ENCODE peak calls at places on chromosomes 16 and 17, in six cellular contexts. L is suprapubic skin, Q is PC-3, T is nephron progenitor cell, C is left ventricle myocardium inferior, K is MM.1S. M is an unnamed sample.

GRCh38 chr17:83079340-83079747 is at the start of gene METRNL:
- DNase-seq in Q (peak), T (peak), C (peak), K (peak), L (no peak), M (peak)

GRCh38 chr17:27263386-27263785 is 30.5 kb upstream of the WSB1 start:
- DNase-seq in L (no peak), Q (no peak), T (no peak), C (no peak), K (no peak), M (no peak)

GRCh38 chr16:48684148-48684547 is 74.2 kb upstream of the N4BP1 start:
- DNase-seq in L (no peak), T (no peak), Q (no peak), C (no peak), K (no peak), M (no peak)

GRCh38 chr17:6660101-6660500 is 8.5 kb downstream of the C17orf100 start:
- DNase-seq in T (no peak), K (no peak), L (no peak), C (no peak), Q (no peak), M (no peak)

GRCh38 chr16:14286381-14287230 is 215.5 kb downstream of the MRTFB start:
- DNase-seq in Q (no peak), K (no peak), C (no peak), L (peak), T (no peak), M (peak)

GRCh38 chr16:85037050-85037410 is 9.4 kb downstream of the KIAA0513 start:
- DNase-seq in L (no peak), K (no peak), T (no peak), Q (peak), C (no peak), M (no peak)

GRCh38 chr17:8469964-8470363 is 34.3 kb downstream of the NDEL1 start:
- DNase-seq in T (no peak), L (no peak), C (no peak), Q (no peak), K (no peak), M (no peak)

GRCh38 chr16:66740533-66740932 is 10.9 kb downstream of the DYNC1LI2 start:
- DNase-seq in K (no peak), C (no peak), Q (peak), L (no peak), T (no peak), M (no peak)

GRCh38 chr17:14701901-14702300 is 401.0 kb downstream of the HS3ST3B1 start:
- DNase-seq in C (no peak), Q (no peak), K (no peak), T (no peak), L (no peak), M (no peak)

GRCh38 chr16:87757841-87758426 is 7.9 kb downstream of the KLHDC4 start:
- DNase-seq in Q (peak), T (no peak), K (no peak), C (no peak), L (no peak), M (no peak)

GRCh38 chr16:56848056-56848936 is 16.7 kb upstream of the SLC12A3 start:
- DNase-seq in Q (peak), T (no peak), K (peak), L (no peak), C (no peak), M (no peak)

GRCh38 chr17:45149037-45149668 is 878 bp downstream of the HEXIM1 start:
- DNase-seq in L (peak), K (peak), T (peak), C (peak), Q (peak), M (peak)

GRCh38 chr17:50903604-50904521 is 37.7 kb upstream of the TOB1 start:
- DNase-seq in T (no peak), Q (peak), L (no peak), C (no peak), K (no peak), M (no peak)

GRCh38 chr17:76241205-76241539 is 879 bp upstream of the RNF157 start:
- DNase-seq in Q (no peak), K (no peak), T (no peak), L (peak), C (no peak), M (no peak)

GRCh38 chr16:25868041-25868600 is 176.4 kb downstream of the HS3ST4 start:
- DNase-seq in C (no peak), L (no peak), T (no peak), Q (no peak), K (no peak), M (no peak)

GRCh38 chr16:89827383-89828198 is 684 bp upstream of the SPIRE2 start:
- DNase-seq in L (no peak), T (peak), Q (peak), K (no peak), C (peak), M (no peak)

GRCh38 chr17:2123467-2124251 is 68.8 kb downstream of the HIC1 start:
- DNase-seq in L (no peak), T (no peak), Q (no peak), K (no peak), C (no peak), M (peak)
- TF ChIP-seq CTCF in L (peak), T (no peak), Q (no peak), K (no peak), C (peak), M (no peak)

GRCh38 chr17:80984749-80985148 is 6.9 kb upstream of the CHMP6 start:
- DNase-seq in C (no peak), T (no peak), L (no peak), K (no peak), Q (no peak), M (no peak)
- TF ChIP-seq CTCF in C (no peak), T (no peak), L (no peak), K (no peak), Q (no peak), M (no peak)

DNA sequence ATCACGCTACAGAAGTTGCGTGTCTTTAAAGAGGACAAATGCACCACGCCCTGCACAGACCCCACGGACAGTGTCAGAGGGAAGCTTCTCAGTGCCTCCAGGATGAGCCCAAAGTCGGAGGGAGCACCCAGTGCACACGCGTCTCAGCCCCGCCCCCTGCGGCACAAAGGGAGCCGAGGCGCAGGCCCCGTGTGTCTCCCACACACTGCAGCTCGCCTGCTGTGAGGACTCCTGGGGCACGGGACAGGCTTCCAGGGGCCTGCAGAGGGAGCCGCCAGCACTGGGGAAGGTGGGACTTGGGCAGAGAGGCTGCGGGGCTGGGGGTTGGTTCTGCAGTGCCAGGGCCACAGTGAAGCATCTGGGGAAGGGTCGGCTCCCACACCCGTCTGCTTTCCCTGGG is 77.4 kb downstream of the LMF1 start:
- DNase-seq in L (no peak), Q (no peak), T (no peak), C (no peak), K (no peak), M (no peak)
- TF ChIP-seq CTCF in L (no peak), Q (no peak), T (no peak), C (no peak), K (no peak), M (no peak)

GRCh38 chr17:39597372-39598046 is 10.2 kb downstream of the NEUROD2 start:
- DNase-seq in K (no peak), C (no peak), Q (no peak), T (no peak), L (no peak), M (no peak)
- TF ChIP-seq CTCF in K (no peak), C (no peak), Q (no peak), T (no peak), L (no peak), M (no peak)

GRCh38 chr16:55647343-55647742 is 8.4 kb upstream of the SLC6A2 start:
- DNase-seq in T (no peak), K (no peak), Q (no peak), C (no peak), L (no peak), M (no peak)

GRCh38 chr16:55643161-55643970 is 12.4 kb upstream of the SLC6A2 start:
- DNase-seq in Q (no peak), K (no peak), C (no peak), L (no peak), T (no peak), M (no peak)

GRCh38 chr16:55651841-55652824 is 3.7 kb upstream of the SLC6A2 start:
- DNase-seq in T (no peak), L (no peak), K (no peak), Q (no peak), C (no peak), M (no peak)

GRCh38 chr16:55645986-55646385 is 9.8 kb upstream of the SLC6A2 start:
- DNase-seq in T (no peak), C (no peak), Q (no peak), K (no peak), L (no peak), M (no peak)

GRCh38 chr16:55647798-55648197 is 8.0 kb upstream of the SLC6A2 start:
- DNase-seq in K (no peak), Q (no peak), C (no peak), T (no peak), L (no peak), M (no peak)
- TF ChIP-seq CTCF in K (no peak), Q (no peak), C (peak), T (no peak), L (no peak), M (no peak)

DNA sequence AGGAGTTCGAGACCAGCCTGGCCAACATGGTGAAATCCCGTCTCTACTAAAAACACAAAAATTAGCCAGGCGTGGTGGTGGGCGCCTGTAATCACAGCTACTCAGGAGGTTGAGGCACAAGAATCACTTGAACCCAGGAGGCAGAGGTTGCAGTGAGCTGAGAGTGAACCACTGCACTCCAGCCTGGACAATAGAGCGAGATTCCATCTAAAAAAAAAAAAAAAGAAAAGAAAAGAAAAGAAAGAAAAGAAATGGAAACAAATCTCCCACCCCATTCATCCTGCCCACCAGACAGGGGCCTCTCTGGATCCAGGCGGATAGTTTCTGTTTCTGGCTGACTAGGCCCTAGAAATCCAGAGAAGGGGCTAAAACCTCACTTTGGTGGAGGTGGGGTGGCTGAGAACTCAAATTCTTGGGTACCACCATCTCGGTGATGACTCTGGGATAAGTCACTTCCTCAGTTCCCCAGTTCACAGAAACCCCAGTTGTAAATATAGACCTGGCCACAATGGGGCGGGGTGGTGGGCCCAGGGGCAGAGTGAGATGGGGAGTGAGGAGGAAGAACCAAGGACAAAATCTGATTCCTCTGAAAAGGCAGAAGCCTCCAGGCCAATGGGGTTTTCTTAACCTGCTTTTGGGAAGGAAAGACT is 22.2 kb downstream of the SOCS1 start:
- DNase-seq in C (no peak), K (no peak), L (no peak), T (no peak), Q (no peak), M (no peak)
- TF ChIP-seq CTCF in C (no peak), K (no peak), L (no peak), T (no peak), Q (no peak), M (no peak)

DNA sequence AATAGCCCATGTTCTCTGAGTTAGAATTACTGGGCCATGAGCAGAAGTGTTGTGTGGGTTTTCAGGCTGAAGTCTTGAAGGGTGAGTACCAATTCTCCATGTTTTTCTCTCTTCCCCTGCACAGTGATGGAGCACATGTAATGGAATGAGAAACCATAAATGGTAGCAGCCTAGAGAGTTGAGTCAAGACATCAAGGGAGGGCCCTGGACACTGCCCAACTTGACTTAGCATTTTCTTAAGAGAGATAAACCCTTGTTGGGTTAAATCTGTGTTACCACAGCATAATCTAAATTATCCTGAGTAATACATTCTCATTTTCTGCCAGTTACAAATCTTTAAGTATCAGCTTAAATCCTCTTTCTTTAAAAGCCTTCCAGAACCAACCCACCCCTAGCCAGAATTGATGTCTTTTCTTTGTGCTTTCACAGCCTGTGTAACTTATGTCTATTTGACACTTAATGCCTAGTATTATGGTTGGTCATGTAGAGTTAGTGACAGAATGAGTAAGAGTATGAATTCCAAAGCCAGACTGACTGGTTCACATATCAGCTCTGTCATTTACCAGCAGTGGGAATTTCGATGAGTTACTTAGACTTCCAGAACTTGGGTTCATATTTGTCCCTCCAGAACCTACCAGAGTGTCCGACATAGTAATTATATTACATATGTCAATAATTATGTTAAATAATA is 27.0 kb upstream of the RGS9 start:
- DNase-seq in Q (peak), C (no peak), K (no peak), T (no peak), L (no peak), M (no peak)
- TF ChIP-seq CTCF in Q (no peak), C (no peak), K (no peak), T (no peak), L (no peak), M (no peak)

M was measured in GM13976.